ENCODE peak calls at places on chromosomes 13 and 19, in four cellular contexts. M, H, A and N are unnamed samples.

GRCh38 chr19:41991025-41991424 is 3.0 kb downstream of the ATP1A3 start:
- DNase-seq in A (no peak), H (no peak), M (no peak), N (no peak)

GRCh38 chr19:8302734-8303133 is 5.4 kb downstream of the CD320 start:
- DNase-seq in H (no peak), A (no peak), M (no peak), N (no peak)

GRCh38 chr13:107376393-107377085 is 808.6 kb upstream of the ARGLU1 start:
- DNase-seq in A (no peak), H (no peak), M (no peak), N (no peak)

GRCh38 chr13:49241296-49241695 is 6.4 kb upstream of the CDADC1 start:
- DNase-seq in H (no peak), M (no peak), A (no peak), N (no peak)

GRCh38 chr13:29909975-29910674 is 59.7 kb upstream of the UBL3 start:
- DNase-seq in M (no peak), H (no peak), A (no peak), N (no peak)

GRCh38 chr19:42216653-42217521 is 590 bp downstream of the DEDD2 start:
- DNase-seq in M (peak), H (no peak), A (peak), N (peak)

GRCh38 chr19:36526581-36526980 is 1.5 kb downstream of the ZNF260 start:
- DNase-seq in H (no peak), M (no peak), A (no peak), N (no peak)

GRCh38 chr13:50810998-50811397 is 32.5 kb downstream of the DLEU7 start:
- DNase-seq in A (no peak), M (no peak), H (peak), N (no peak)

GRCh38 chr13:31722684-31723083 is 16.6 kb upstream of the RXFP2 start:
- DNase-seq in A (no peak), M (no peak), H (no peak), N (no peak)

GRCh38 chr19:8988204-8988603 is 22.0 kb downstream of the MUC16 start:
- DNase-seq in M (peak), H (no peak), A (no peak), N (no peak)

GRCh38 chr13:52195052-52195837 is 35.8 kb upstream of the NEK3 start:
- DNase-seq in M (no peak), A (no peak), H (no peak), N (no peak)

GRCh38 chr13:43054803-43055802 is 31.7 kb downstream of the DNAJC15 start:
- DNase-seq in A (peak), H (no peak), M (peak), N (peak)

GRCh38 chr19:33221641-33222040 is 4.0 kb downstream of the SLC7A10 start:
- DNase-seq in H (no peak), A (no peak), M (no peak), N (no peak)

GRCh38 chr19:31943778-31944177 is 401.6 kb upstream of the ZNF507 start:
- DNase-seq in H (no peak), M (no peak), A (no peak), N (no peak)

GRCh38 chr19:43078311-43078710 is 4.2 kb downstream of the PSG2 start:
- DNase-seq in H (no peak), M (no peak), A (no peak), N (no peak)

GRCh38 chr13:60411464-60411863 is 14.4 kb downstream of the TDRD3 start:
- DNase-seq in H (no peak), A (no peak), M (no peak), N (no peak)

GRCh38 chr13:59823495-59823894 is 340.2 kb downstream of the DIAPH3 start:
- DNase-seq in H (no peak), M (no peak), A (no peak), N (no peak)

GRCh38 chr13:107020393-107020792 is 452.5 kb upstream of the ARGLU1 start:
- DNase-seq in A (no peak), H (no peak), M (no peak), N (no peak)

GRCh38 chr19:50820549-50821247 is 2.9 kb downstream of the KLK1 start:
- DNase-seq in M (peak), A (no peak), H (peak), N (no peak)

GRCh38 chr13:41212881-41213280 is 18.5 kb upstream of the KBTBD7 start:
- DNase-seq in H (no peak), M (no peak), A (no peak), N (no peak)

GRCh38 chr13:65479692-65480091 is 1750.4 kb downstream of the PCDH9 start:
- DNase-seq in H (no peak), A (no peak), M (no peak), N (no peak)

DNA sequence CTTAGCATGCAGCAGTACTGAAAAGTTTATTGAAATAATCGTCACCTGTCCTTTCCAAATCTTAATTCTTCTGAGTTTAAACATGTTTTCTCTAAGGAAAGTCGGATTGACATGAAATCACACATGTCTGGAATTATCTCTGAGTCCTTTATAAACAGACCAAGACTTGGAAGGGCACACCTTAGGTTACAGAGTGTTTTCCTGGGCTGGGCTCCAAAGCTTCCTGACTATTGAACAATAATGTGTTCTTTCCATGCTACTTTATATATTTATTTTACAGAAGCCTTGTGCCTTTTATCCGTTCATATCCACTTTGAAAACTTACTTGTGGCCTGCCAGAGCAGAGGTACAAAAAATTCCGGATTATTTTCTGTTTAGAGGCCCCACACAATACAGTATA is 52.1 kb downstream of the LRCH1 start:
- DNase-seq in A (no peak), H (no peak), M (no peak), N (no peak)
- TF ChIP-seq BHLHE40 in A (no peak), H (no peak), M (no peak), N (no peak)

DNA sequence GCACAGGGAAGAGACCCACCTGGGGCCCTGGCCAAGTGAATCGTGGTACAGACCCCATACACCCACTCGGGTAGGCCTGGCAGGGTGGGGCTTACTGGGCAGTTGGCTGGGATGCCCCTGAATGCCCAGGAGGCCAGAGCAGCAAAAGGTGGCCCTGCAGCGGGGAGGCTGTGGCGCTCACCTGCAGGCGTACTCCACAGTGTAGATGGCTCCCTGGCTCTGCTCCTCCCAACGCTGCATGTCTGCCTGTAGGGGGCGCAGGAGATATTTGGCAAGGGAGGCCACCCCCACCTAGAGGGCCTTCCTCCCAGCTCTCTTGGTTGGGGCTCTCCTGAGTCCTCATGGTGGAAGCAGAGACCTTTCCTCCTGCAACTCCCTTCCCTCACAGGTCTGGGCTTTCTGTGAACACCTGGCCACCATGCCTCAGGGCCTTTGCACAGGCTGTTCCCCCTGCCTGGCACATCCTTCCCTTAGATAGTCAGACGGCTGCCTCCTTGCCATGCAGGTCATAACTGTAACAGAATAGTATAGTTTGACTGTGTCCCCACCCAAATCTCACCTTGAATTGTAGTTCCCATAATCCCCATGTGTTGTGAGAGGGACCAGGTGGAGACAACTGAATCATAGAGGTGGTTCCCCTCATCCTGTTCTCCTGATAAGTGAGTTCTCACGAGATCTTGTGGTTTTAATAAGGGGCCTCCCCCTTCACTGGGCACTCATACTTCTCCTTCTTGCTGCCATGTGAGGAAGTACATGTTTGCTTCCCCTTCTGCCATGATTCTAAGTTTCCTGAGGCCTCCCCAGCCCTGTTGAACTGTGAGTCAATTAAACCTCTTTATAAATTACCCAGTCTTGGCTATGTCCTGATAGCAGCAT is 5.9 kb downstream of the BORCS8 start:
- DNase-seq in A (peak), M (peak), H (no peak), N (peak)
- TF ChIP-seq TARDBP in A (no peak), M (no peak), H (no peak), N (no peak)

GRCh38 chr19:48859711-48860572 is 8.5 kb downstream of the PLEKHA4 start:
- DNase-seq in H (no peak), M (peak), A (no peak), N (peak)
- TF ChIP-seq BHLHE40 in H (no peak), M (no peak), A (no peak), N (no peak)

DNA sequence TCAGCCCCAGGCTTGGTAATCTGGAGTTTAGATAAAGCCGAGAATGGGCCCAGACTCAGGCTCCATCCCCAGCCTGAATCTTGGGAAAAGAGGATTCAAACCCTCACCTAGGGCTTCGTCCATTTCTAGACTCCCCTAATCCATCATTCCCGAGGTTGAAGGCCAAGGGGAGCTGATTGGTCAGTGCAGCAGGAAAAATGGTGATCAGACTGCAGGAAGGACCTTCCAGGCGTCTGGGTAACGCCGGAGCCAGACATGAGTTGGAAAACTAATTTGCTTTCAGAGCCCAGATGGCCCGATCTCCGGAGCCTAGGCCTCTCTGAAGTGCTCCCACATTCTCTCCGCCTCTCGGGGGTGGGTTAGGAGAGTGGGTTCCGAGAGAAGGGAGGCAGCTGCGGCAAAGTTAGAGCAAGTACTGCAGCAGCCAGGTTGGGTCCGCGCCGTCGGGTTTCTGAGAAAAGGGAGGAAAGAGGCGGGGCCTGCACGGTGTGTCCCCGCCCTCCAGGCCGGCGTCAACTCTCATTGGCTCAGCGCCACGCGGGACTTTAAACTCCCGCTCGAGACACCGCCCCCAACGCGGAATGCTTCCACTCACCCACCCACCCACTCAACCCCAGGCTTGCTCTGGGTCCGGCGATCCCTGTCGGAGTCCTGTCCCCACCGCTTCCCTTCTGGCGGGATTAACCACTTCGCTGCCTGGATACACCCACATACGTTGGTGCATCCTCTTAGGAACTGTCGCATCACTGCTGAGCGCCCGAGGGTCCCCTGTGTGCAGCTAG is 788 bp upstream of the RTBDN start:
- DNase-seq in H (no peak), A (no peak), M (peak), N (peak)
- TF ChIP-seq TARDBP in H (no peak), A (no peak), M (no peak), N (no peak)

DNA sequence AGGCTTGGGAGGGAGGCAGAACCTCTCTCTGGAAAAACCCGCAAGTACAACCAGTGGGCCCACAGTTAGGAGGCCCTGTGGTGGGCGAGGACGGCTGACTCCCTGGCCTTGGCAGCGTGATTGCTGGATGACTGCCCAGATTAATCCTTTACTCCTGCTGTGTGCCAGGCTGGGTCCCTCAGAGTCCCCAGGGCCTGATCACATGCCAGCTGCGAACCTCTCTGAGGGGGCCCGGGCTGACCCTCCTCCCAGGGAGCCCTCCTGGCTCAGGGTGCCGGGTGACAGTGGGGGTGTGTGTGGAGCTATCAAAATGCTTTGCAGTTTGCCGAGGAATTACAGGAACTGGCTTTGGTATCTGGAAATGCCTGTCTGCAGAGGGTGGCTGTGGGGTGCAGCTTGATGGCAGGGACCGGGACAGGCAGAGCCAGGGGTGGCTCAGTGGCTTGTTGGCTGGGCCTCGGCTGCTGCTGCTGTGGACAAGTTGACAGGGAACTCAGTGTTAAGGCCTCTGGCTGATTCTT is 48.9 kb downstream of the DNM2 start:
- DNase-seq in H (no peak), M (no peak), A (no peak), N (no peak)
- TF ChIP-seq BHLHE40 in H (no peak), M (no peak), A (no peak), N (no peak)

GRCh38 chr13:101841687-101842086 is 389.2 kb downstream of the ITGBL1 start:
- DNase-seq in H (no peak), M (no peak), A (no peak), N (no peak)

GRCh38 chr13:101835920-101836319 is 383.4 kb downstream of the ITGBL1 start:
- DNase-seq in M (no peak), H (no peak), A (no peak), N (no peak)

DNA sequence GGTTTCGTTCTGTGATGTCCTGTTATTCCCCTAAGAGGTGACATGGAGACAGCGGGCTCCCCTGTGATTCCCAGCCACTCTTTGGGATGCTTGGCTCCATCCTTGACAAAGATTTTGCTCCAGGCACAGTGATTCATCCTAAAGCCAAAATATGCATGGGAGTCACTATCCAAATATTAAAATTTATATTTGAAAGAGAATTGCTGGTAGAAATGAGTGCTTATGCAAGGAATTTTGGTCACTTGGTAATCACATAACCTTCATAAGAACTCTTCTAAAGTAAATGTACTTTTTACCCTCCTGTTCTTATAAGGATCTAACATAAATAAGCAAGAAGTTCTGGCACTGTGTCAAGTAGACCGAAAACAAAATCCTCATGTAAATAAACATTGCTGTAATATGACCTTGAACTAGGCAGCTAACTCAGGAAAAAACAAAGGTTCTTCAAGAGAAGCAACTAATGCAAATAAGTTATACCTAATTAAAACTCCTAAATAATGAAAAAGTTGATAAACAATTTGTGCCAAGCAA is 385.9 kb downstream of the ITGBL1 start:
- DNase-seq in M (no peak), H (no peak), A (no peak), N (no peak)
- TF ChIP-seq TARDBP in M (no peak), H (no peak), A (no peak), N (no peak)

GRCh38 chr19:55913643-55914268 is 18.4 kb downstream of the NLRP13 start:
- DNase-seq in M (peak), H (no peak), A (no peak), N (peak)
- TF ChIP-seq BHLHE40 in M (no peak), H (no peak), A (no peak), N (no peak)

GRCh38 chr13:36872621-36873020 is 47.4 kb downstream of the SMAD9 start:
- DNase-seq in M (no peak), A (no peak), H (no peak), N (no peak)
- TF ChIP-seq TARDBP in M (no peak), A (no peak), H (no peak), N (no peak)